ENCODE peak calls at places on chromosomes 16 and 17, in eight cellular contexts. A is foreskin fibroblast, B is GM23248, N is K562, P is fibroblast of pulmonary artery, E is PC-3, S is pancreas, U is mucosa of descending colon. Y is an unnamed sample.

GRCh38 chr16:73879621-73880020 is 417.0 kb upstream of the PSMD7 start:
- DNase-seq in A (no peak), B (no peak), N (no peak), P (no peak), E (no peak), S (no peak), U (no peak), Y (no peak)

GRCh38 chr16:23072769-23073549 is 76.3 kb downstream of the USP31 start:
- DNase-seq in A (no peak), B (peak), N (no peak), P (peak), E (peak), S (no peak), U (no peak), Y (no peak)

GRCh38 chr16:65658339-65659275 is 536.7 kb upstream of the CDH11 start:
- DNase-seq in A (peak), B (peak), N (no peak), P (peak), E (peak), S (no peak), U (no peak), Y (peak)

GRCh38 chr16:22210854-22211253 is 4.8 kb downstream of the EEF2K start:
- DNase-seq in A (no peak), B (no peak), N (peak), P (no peak), E (no peak), S (no peak), U (no peak), Y (no peak)

GRCh38 chr17:12395733-12396354 is 269.8 kb upstream of the MYOCD start:
- DNase-seq in A (no peak), B (peak), N (peak), P (peak), E (peak), S (no peak), U (peak), Y (no peak)

GRCh38 chr16:52863000-52863399 is 189.7 kb downstream of the CHD9NB start:
- DNase-seq in A (no peak), B (no peak), N (no peak), P (no peak), E (no peak), S (no peak), U (no peak), Y (no peak)

GRCh38 chr17:56785396-56785795 is 48.3 kb downstream of the C17orf67 start:
- DNase-seq in A (no peak), B (peak), N (no peak), P (peak), E (peak), S (no peak), U (no peak), Y (no peak)

GRCh38 chr16:47858333-47859067 is 297.3 kb downstream of the ABCC12 start:
- DNase-seq in A (no peak), B (no peak), N (no peak), P (peak), E (no peak), S (no peak), U (no peak), Y (no peak)

GRCh38 chr16:10312023-10312422 is 73.8 kb upstream of the ATF7IP2 start:
- DNase-seq in A (no peak), B (no peak), N (no peak), P (no peak), E (no peak), S (no peak), U (no peak), Y (no peak)

GRCh38 chr16:884232-884631 is 83.7 kb upstream of the GNG13 start:
- DNase-seq in A (no peak), B (no peak), N (no peak), P (no peak), E (no peak), S (no peak), U (no peak), Y (no peak)

GRCh38 chr17:601462-602303 is 113.0 kb downstream of the VPS53 start:
- DNase-seq in A (no peak), B (peak), N (peak), P (peak), E (no peak), S (no peak), U (peak), Y (no peak)

GRCh38 chr17:55693244-55694216 is 29.1 kb downstream of the TMEM100 start:
- DNase-seq in A (peak), B (peak), N (no peak), P (peak), E (no peak), S (no peak), U (peak), Y (no peak)

GRCh38 chr17:34484193-34484733 is 95.1 kb upstream of the TMEM132E start:
- DNase-seq in A (no peak), B (no peak), N (no peak), P (no peak), E (no peak), S (no peak), U (no peak), Y (no peak)

GRCh38 chr17:67050476-67051154 is 6.3 kb downstream of the CACNG1 start:
- DNase-seq in A (no peak), B (no peak), N (no peak), P (no peak), E (no peak), S (no peak), U (no peak), Y (no peak)

GRCh38 chr16:68993885-68994284 is 111.6 kb upstream of the HAS3 start:
- DNase-seq in A (peak), B (peak), N (no peak), P (peak), E (peak), S (no peak), U (no peak), Y (peak)

GRCh38 chr16:57042157-57043111 is 49.9 kb upstream of the CPNE2 start:
- DNase-seq in A (no peak), B (no peak), N (no peak), P (no peak), E (no peak), S (no peak), U (no peak), Y (no peak)

GRCh38 chr17:4623249-4623648 is 18.2 kb downstream of the ALOX15 start:
- DNase-seq in A (no peak), B (peak), N (no peak), P (peak), E (no peak), S (no peak), U (no peak), Y (no peak)

GRCh38 chr16:89822188-89823086 is 5.8 kb upstream of the SPIRE2 start:
- DNase-seq in A (no peak), B (no peak), N (no peak), P (no peak), E (no peak), S (no peak), U (peak), Y (no peak)

GRCh38 chr16:70746708-70747424 is 54.1 kb downstream of the VAC14 start:
- DNase-seq in A (peak), B (peak), N (peak), P (peak), E (peak), S (no peak), U (peak), Y (peak)

GRCh38 chr17:62075308-62075815 is 10.3 kb upstream of the MED13 start:
- DNase-seq in A (no peak), B (peak), N (no peak), P (peak), E (no peak), S (no peak), U (no peak), Y (no peak)

GRCh38 chr17:1402268-1402598 is 2.2 kb upstream of the YWHAE start:
- DNase-seq in A (no peak), B (no peak), N (no peak), P (no peak), E (no peak), S (no peak), U (no peak), Y (no peak)

GRCh38 chr16:23357761-23358290 is 55.7 kb downstream of the SCNN1B start:
- DNase-seq in A (no peak), B (no peak), N (no peak), P (no peak), E (no peak), S (peak), U (peak), Y (no peak)

GRCh38 chr16:85862476-85863383 is 36.2 kb upstream of the IRF8 start:
- DNase-seq in A (no peak), B (no peak), N (no peak), P (no peak), E (no peak), S (no peak), U (no peak), Y (no peak)

GRCh38 chr17:36939059-36939943 is 2.0 kb downstream of the LHX1 start:
- DNase-seq in A (no peak), B (no peak), N (no peak), P (no peak), E (no peak), S (no peak), U (no peak), Y (no peak)
- H3K4me3 ChIP-seq in A (no peak), B (no peak), N (no peak), P (no peak), E (no peak), S (no peak), U (no peak), Y (no peak)

DNA sequence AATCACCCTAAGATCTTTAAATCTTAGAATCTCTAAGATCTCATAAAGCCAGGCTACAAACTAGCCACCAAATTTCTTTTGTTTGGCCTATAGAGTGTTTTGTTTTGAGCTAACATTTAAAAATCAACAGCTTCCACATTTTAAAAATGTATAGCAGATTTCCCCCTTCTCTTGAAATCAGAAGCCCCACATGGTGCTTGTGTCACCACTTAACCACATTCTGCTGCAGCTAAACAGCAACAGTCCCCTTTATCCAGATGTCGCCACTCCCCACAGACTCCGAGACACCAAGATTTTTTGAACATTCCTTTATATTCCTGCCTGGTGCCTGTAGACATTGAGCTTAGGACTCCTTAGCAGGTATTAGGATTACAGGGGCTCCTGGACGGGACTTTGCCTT is 16.0 kb downstream of the GUCY2D start:
- DNase-seq in A (no peak), B (no peak), N (no peak), P (no peak), E (no peak), S (no peak), U (no peak), Y (no peak)
- H3K4me3 ChIP-seq in A (no peak), B (no peak), N (no peak), P (no peak), E (no peak), S (no peak), U (no peak), Y (no peak)

GRCh38 chr17:68455756-68456528 is 1.4 kb downstream of the WIPI1 start:
- DNase-seq in A (peak), B (peak), N (no peak), P (peak), E (peak), S (no peak), U (peak), Y (peak)

GRCh38 chr17:68458260-68459029 is 1.1 kb upstream of the WIPI1 start:
- DNase-seq in A (no peak), B (no peak), N (no peak), P (no peak), E (no peak), S (no peak), U (peak), Y (no peak)

GRCh38 chr17:68457168-68457538 is at the start of gene WIPI1:
- DNase-seq in A (no peak), B (no peak), N (no peak), P (no peak), E (no peak), S (no peak), U (peak), Y (no peak)

GRCh38 chr17:68457539-68458259 is 403 bp upstream of the WIPI1 start:
- DNase-seq in A (peak), B (peak), N (peak), P (peak), E (peak), S (peak), U (peak), Y (peak)

DNA sequence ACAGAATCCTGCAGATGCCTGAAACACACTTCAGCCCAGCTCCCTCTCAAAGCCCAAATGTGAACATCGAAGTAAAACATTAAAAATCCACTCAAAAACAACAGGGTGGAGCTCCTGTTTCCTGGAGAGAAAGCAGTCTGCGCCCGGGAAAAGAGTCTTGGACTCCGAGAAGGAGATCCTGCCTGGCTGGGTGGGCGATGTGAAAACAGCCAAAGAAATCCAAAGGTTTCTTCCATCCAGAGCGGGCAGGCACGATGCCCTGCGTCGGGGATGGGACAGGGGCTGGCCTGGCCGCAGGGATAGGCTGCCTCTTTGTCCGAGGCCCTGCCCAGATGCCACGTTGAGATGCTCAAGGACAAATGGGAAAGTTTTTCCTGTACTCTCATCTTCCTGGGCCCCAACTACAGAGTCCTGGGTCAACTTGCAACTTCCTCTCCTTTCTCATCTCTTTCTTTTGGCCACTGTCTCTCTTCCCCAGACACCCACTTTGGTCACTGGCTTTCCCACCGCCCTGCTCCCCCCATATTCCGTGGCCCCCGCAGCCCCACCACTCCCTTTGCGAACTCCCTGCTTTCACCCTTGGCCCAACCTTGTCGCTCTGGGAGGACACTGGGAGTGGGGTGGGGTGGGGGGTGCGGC is 648 bp downstream of the WIPI1 start:
- DNase-seq in A (peak), B (peak), N (no peak), P (peak), E (peak), S (peak), U (peak), Y (peak)
- H3K4me3 ChIP-seq in A (peak), B (peak), N (peak), P (peak), E (peak), S (peak), U (peak), Y (peak)

DNA sequence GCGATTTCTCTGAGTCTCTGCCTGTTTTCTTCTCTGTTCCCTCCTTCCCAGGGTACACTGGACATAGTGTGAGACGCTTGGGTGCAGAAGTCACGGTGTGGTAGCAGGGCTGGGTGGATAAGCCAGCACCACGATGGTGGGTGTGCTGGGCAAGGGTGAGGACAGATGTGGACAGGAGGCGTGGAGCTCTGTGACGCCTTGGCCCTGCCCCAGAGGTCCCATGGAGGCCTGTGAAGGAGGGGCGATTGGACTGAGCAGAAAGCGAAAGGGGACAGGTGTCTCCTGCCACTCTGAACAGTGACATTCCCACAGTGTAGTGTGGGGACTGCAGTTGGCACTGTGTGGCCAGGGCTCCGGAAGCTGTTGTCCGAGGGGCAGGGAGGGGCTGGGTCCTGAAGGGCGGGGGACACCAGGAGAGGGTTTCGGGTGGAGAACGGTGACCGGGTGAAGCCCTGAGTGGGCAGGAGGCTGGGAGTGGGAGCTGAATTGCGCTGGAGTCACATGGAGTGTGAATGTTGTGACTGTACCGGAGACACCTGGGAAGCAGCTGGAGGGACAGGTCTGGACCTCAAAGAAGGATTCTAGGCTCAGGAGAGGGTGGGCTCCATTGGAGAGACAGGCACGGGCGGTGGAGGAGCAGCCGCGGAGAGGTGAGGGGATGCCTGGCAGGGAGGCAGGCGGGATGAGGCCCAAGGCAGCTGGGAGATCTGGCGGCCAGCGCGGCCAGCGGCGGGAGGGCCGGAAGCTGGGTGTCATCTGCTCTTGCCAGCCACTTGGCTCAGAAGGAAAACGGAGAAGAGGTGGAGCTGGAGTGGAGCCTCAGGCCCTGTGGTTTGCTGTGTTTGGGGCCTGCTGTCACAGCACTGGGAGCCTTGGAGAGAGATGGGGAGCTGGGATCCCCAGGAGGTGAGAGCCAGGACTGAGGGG is 7.5 kb downstream of the TBC1D24 start:
- DNase-seq in A (peak), B (peak), N (peak), P (peak), E (no peak), S (no peak), U (no peak), Y (peak)
- H3K4me3 ChIP-seq in A (peak), B (peak), N (no peak), P (no peak), E (no peak), S (no peak), U (no peak), Y (peak)

GRCh38 chr16:31149894-31150890 is at the start of gene PRSS36:
- DNase-seq in A (no peak), B (no peak), N (no peak), P (no peak), E (no peak), S (no peak), U (no peak), Y (no peak)
- H3K4me3 ChIP-seq in A (no peak), B (no peak), N (no peak), P (no peak), E (no peak), S (no peak), U (no peak), Y (no peak)

DNA sequence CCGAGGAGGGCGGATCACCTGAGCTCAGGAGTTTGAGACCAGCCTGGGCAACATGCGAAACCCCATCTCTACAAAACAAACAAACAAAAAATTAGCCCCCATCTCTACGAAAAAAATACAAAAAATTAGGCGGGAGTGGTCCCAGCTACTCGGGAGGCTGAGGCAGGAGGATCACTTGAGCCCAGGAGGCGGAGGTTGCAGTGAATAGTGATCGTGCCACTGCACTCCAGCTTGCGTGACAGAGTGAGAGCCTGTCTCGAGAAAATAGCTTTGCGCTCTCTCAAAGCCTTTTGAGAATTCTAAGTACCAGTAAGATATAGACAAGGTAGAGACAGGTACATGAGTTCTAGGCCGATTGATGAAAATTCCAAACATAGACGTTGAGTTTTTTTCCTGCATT is 2.0 kb downstream of the SOCS7 start:
- DNase-seq in A (no peak), B (no peak), N (no peak), P (no peak), E (no peak), S (no peak), U (no peak), Y (no peak)
- H3K4me3 ChIP-seq in A (peak), B (peak), N (peak), P (peak), E (peak), S (no peak), U (no peak), Y (peak)